ENCODE peak calls at places on chromosome 2, in ten cellular contexts. K, T, G, A, F, B, P, I, J and Z are unnamed samples.

GRCh38 chr2:230899287-230899686 is 25.8 kb downstream of the GPR55 start:
- DNase-seq in K (peak), T (peak), G (no peak), A (no peak), F (no peak), B (no peak), P (peak), I (no peak), J (no peak), Z (peak)

GRCh38 chr2:95270541-95271081 is 3.6 kb upstream of the PROM2 start:
- DNase-seq in K (no peak), T (peak), G (no peak), A (no peak), F (no peak), B (no peak), P (no peak), I (no peak), J (no peak), Z (no peak)

GRCh38 chr2:100359576-100359975 is 37.3 kb upstream of the LONRF2 start:
- DNase-seq in K (no peak), T (no peak), G (no peak), A (no peak), F (no peak), B (no peak), P (no peak), I (no peak), J (peak), Z (no peak)

GRCh38 chr2:61733563-61733962 is 120.3 kb downstream of the FAM161A start:
- DNase-seq in K (no peak), T (no peak), G (no peak), A (no peak), F (peak), B (no peak), P (no peak), I (no peak), J (peak), Z (no peak)

GRCh38 chr2:60549250-60550150 is 4.0 kb downstream of the BCL11A start:
- DNase-seq in K (peak), T (peak), G (peak), A (peak), F (peak), B (peak), P (peak), I (peak), J (peak), Z (no peak)

GRCh38 chr2:213995400-213996105 is 415.3 kb upstream of the VWC2L start:
- DNase-seq in K (no peak), T (no peak), G (no peak), A (peak), F (peak), B (no peak), P (no peak), I (peak), J (peak), Z (no peak)

GRCh38 chr2:1446281-1446680 is 33.0 kb downstream of the TPO start:
- DNase-seq in K (no peak), T (no peak), G (no peak), A (no peak), F (no peak), B (no peak), P (no peak), I (no peak), J (no peak), Z (no peak)

GRCh38 chr2:14459927-14460326 is 172.6 kb upstream of the LRATD1 start:
- DNase-seq in K (no peak), T (no peak), G (no peak), A (no peak), F (no peak), B (no peak), P (no peak), I (no peak), J (no peak), Z (no peak)

GRCh38 chr2:9813312-9814128 is 29.8 kb upstream of the TAF1B start:
- DNase-seq in K (peak), T (peak), G (peak), A (peak), F (peak), B (peak), P (peak), I (peak), J (peak), Z (no peak)

GRCh38 chr2:54638774-54639187 is 84.7 kb upstream of the EML6 start:
- DNase-seq in K (no peak), T (no peak), G (no peak), A (no peak), F (no peak), B (no peak), P (no peak), I (no peak), J (no peak), Z (no peak)

GRCh38 chr2:158953926-158954763 is 14.3 kb upstream of the TANC1 start:
- DNase-seq in K (peak), T (peak), G (peak), A (peak), F (peak), B (no peak), P (no peak), I (peak), J (peak), Z (no peak)

GRCh38 chr2:160332318-160332717 is 132.2 kb upstream of the ITGB6 start:
- DNase-seq in K (no peak), T (no peak), G (no peak), A (no peak), F (peak), B (no peak), P (peak), I (peak), J (peak), Z (no peak)

GRCh38 chr2:240567137-240567871 is 980 bp upstream of the RNPEPL1 start:
- DNase-seq in K (peak), T (peak), G (peak), A (no peak), F (no peak), B (peak), P (no peak), I (peak), J (peak), Z (no peak)

GRCh38 chr2:65576861-65577601 is 144.6 kb upstream of the SPRED2 start:
- DNase-seq in K (no peak), T (no peak), G (no peak), A (peak), F (peak), B (no peak), P (peak), I (peak), J (peak), Z (no peak)

GRCh38 chr2:105525201-105525600 is 126.3 kb upstream of the FHL2 start:
- DNase-seq in K (no peak), T (peak), G (no peak), A (no peak), F (no peak), B (peak), P (no peak), I (no peak), J (no peak), Z (no peak)

GRCh38 chr2:230690439-230690838 is 22.2 kb upstream of the CAB39 start:
- DNase-seq in K (peak), T (peak), G (peak), A (no peak), F (peak), B (no peak), P (no peak), I (no peak), J (peak), Z (no peak)

GRCh38 chr2:68282814-68283812 is 30.8 kb upstream of the PPP3R1 start:
- DNase-seq in K (no peak), T (no peak), G (no peak), A (peak), F (peak), B (no peak), P (peak), I (peak), J (peak), Z (no peak)

GRCh38 chr2:19300961-19301360 is 57.5 kb downstream of the OSR1 start:
- DNase-seq in K (no peak), T (no peak), G (no peak), A (no peak), F (no peak), B (no peak), P (no peak), I (no peak), J (peak), Z (no peak)

GRCh38 chr2:234951386-234952269 is at the start of gene SH3BP4:
- DNase-seq in K (peak), T (peak), G (peak), A (peak), F (peak), B (peak), P (peak), I (peak), J (peak), Z (peak)

GRCh38 chr2:41932241-41933034 is 115.4 kb upstream of the PKDCC start:
- DNase-seq in K (peak), T (peak), G (peak), A (no peak), F (peak), B (no peak), P (no peak), I (no peak), J (peak), Z (no peak)

GRCh38 chr2:113886479-113887383 is 3.2 kb upstream of the ACTR3 start:
- DNase-seq in K (no peak), T (peak), G (peak), A (peak), F (peak), B (no peak), P (no peak), I (no peak), J (peak), Z (no peak)
- H3K27ac ChIP-seq in K (no peak), T (peak), G (peak), A (peak), F (peak), B (peak), P (no peak), I (no peak), J (peak), Z (no peak)

DNA sequence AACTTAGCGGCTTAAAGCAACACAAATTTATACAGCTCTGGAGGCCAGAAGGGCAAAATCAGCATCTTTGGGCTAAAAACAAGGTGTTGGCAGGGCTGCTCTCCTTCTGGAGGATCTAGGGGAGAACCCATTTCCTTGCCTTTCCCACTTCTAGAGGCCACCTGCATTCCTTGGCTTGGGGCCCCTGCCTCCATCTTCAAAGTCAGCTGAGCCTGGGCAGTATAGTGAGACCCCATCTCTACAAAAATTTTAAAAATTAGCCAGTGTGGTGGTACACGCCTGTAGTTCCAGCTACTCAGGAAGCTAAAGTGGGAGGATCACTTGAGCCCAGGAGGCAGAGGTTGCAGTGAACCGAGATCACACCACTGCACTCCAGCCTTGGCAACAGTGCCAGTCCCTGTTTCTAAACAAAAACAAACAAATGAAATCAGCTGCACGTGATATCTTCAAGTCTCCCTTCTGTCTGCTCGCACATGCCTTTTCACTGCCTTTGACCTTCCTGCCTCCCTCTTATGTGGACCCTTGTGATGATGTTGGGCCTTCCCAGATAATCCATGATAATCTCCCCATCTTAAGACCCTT is 200.6 kb downstream of the ZFP36L2 start:
- DNase-seq in K (no peak), T (no peak), G (no peak), A (no peak), F (no peak), B (no peak), P (no peak), I (no peak), J (no peak), Z (no peak)
- H3K27ac ChIP-seq in K (peak), T (no peak), G (no peak), A (peak), F (no peak), B (no peak), P (no peak), I (no peak), J (no peak), Z (peak)

GRCh38 chr2:17545680-17546613 is 5.5 kb downstream of the VSNL1 start:
- DNase-seq in K (no peak), T (no peak), G (no peak), A (no peak), F (no peak), B (no peak), P (no peak), I (no peak), J (no peak), Z (no peak)
- H3K27ac ChIP-seq in K (no peak), T (no peak), G (no peak), A (no peak), F (no peak), B (no peak), P (peak), I (no peak), J (no peak), Z (no peak)

DNA sequence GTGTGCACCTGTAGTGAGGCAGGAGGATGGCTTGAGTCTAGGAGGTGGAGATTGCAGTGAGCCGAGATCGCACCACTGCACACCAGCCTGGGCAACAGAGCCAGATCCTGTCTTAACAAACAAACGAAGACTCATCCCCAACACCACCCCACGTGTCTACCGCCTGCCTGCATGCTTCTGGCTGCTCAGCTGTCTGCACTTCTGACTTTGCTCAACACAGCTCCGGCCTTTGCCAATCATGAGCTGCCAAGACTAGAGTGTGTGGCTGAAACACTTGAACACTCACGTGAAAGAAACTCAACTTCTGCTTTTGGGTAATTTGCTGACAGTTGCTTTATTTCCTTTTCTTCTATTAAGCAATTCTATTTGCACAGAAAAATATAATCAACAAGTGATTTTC is 32.1 kb upstream of the SP3 start:
- DNase-seq in K (peak), T (peak), G (peak), A (no peak), F (peak), B (no peak), P (no peak), I (no peak), J (peak), Z (no peak)
- H3K27ac ChIP-seq in K (peak), T (no peak), G (peak), A (no peak), F (no peak), B (no peak), P (no peak), I (no peak), J (no peak), Z (no peak)

DNA sequence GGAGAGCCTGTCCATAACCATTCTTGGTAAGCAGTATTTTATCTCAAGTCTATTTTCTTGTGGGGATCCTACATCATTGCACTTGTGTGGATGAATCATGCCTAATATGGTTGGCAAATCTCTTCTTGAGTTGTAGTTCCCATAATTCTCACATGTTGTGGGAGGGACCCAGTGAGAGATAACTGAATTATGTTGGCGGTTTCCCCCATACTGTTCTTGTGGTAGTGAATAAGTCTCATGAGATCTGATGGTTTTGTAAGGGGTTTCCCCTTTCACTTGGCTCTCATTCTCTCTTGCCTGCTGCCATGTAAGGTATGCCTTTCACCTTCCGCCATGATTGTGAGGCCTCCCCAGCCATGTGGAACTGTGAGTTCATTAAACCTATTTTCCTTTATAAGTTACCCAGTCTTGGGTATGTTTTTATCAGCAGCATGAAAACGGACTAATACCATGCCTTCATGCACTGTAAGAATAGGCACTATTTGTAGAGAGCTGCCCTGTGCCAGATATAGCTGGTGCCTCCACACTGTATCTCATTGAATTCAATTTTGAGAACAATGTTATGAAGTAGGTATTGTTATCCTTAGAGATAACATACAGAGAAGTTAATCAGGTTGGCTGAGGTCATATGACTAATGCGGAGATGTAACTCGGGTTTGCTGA is 148.3 kb downstream of the PLCL1 start:
- DNase-seq in K (no peak), T (no peak), G (no peak), A (no peak), F (no peak), B (no peak), P (no peak), I (no peak), J (no peak), Z (no peak)
- H3K27ac ChIP-seq in K (no peak), T (no peak), G (peak), A (no peak), F (no peak), B (no peak), P (no peak), I (no peak), J (no peak), Z (no peak)

GRCh38 chr2:28452534-28453081 is 43.3 kb upstream of the PLB1 start:
- DNase-seq in K (peak), T (peak), G (peak), A (peak), F (peak), B (peak), P (peak), I (peak), J (peak), Z (peak)
- H3K27ac ChIP-seq in K (no peak), T (no peak), G (no peak), A (peak), F (no peak), B (no peak), P (no peak), I (no peak), J (no peak), Z (no peak)

DNA sequence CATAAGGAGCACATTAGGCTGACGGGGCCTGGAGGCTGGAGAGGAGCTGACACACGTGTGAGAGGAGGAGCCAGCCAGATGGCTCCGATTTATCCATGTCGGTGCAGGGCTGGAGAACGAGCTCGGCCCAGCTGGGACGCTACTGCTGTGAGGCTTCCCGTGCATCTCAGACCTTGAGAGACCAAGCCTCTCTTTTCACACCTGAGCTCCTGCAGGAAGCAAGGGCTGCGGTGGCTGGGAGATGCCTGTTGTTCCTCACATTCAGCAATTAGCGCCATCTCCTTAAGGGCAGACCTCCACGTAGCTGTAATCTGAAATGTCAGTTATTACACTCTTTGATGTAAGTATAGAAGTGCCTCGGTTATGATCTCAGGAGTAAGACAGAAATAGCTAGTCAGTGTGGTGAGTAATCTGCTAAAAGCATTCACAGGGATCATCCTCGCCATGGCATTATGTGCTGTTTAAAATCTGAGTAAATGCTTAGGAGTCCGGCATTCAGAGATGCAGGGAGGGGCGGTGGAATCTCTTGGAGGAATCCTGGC is 107.9 kb downstream of the PRKCE start:
- DNase-seq in K (no peak), T (no peak), G (no peak), A (no peak), F (peak), B (no peak), P (peak), I (no peak), J (peak), Z (peak)
- H3K27ac ChIP-seq in K (peak), T (no peak), G (peak), A (no peak), F (peak), B (no peak), P (no peak), I (no peak), J (peak), Z (peak)

GRCh38 chr2:27960237-27960912 is 69.8 kb downstream of the BABAM2 start:
- DNase-seq in K (no peak), T (no peak), G (no peak), A (peak), F (peak), B (no peak), P (no peak), I (peak), J (peak), Z (no peak)
- H3K27ac ChIP-seq in K (peak), T (no peak), G (peak), A (no peak), F (peak), B (peak), P (no peak), I (peak), J (peak), Z (peak)

DNA sequence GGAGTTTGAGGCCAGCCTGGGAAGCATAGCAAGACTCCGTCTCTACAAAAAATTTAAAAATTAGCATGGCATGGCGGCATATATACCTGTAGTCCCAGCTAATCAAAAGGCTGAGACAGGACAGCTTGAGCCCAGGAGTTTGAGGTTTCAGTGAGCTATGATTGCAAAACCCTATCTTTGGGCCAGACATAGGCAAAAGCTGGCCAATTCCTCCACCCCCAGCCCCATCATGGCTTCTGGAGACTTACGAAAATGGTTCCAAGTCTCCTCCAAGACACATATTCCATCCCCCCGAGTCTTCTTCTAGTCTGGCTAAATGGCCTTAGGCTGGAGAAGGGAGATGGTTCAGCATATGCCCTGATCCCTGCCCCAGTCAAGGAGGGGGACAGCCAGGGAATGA is 172.8 kb upstream of the HAAO start:
- DNase-seq in K (no peak), T (no peak), G (no peak), A (no peak), F (peak), B (no peak), P (no peak), I (no peak), J (no peak), Z (no peak)
- H3K27ac ChIP-seq in K (peak), T (peak), G (peak), A (peak), F (peak), B (no peak), P (no peak), I (no peak), J (peak), Z (no peak)